ENCODE peak calls at places on chromosomes 13 and 19, in ten cellular contexts. W, P, S, T, I, Z, A, G, H and K are unnamed samples.

GRCh38 chr13:35888327-35888940 is 242.7 kb downstream of the DCLK1 start:
- DNase-seq in W (no peak), P (peak; percentile 58), S (no peak), T (peak; percentile 30), I (no peak), Z (no peak), A (no peak), G (no peak), H (no peak), K (no peak)

GRCh38 chr13:101575591-101575990 is 123.1 kb downstream of the ITGBL1 start:
- DNase-seq in W (no peak), P (no peak), S (no peak), T (no peak), I (no peak), Z (peak; percentile 43), A (no peak), G (no peak), H (no peak), K (no peak)

GRCh38 chr13:99367106-99367616 is 60.0 kb upstream of the GPR183 start:
- DNase-seq in W (no peak), P (no peak), S (no peak), T (no peak), I (no peak), Z (no peak), A (no peak), G (no peak), H (no peak), K (no peak)

GRCh38 chr13:43285891-43286602 is 262.7 kb downstream of the DNAJC15 start:
- DNase-seq in W (no peak), P (peak; percentile 76), S (no peak), T (no peak), I (no peak), Z (no peak), A (no peak), G (no peak), H (no peak), K (no peak)

GRCh38 chr13:83798731-83799130 is 83.5 kb downstream of the SLITRK1 start:
- DNase-seq in W (no peak), P (peak; percentile 46), S (no peak), T (peak; percentile 12), I (no peak), Z (no peak), A (no peak), G (no peak), H (no peak), K (no peak)

GRCh38 chr19:45693168-45693788 is 812 bp downstream of the QPCTL start:
- DNase-seq in W (peak; percentile 65), P (peak; percentile 27), S (peak; percentile 88), T (peak; percentile 74), I (peak; percentile 83), Z (peak; percentile 65), A (no peak), G (peak; percentile 21), H (no peak), K (no peak)

GRCh38 chr19:44304659-44305193 is at the start of gene ZNF235:
- DNase-seq in W (peak; percentile 97), P (peak; percentile 98), S (peak; percentile 95), T (peak; percentile 99), I (peak; percentile 90), Z (peak; percentile 97), A (peak; percentile 87), G (peak; percentile 46), H (peak; percentile 84), K (peak; percentile 82)

GRCh38 chr13:111115051-111115840 is at the start of gene ARHGEF7:
- DNase-seq in W (no peak), P (no peak), S (no peak), T (no peak), I (no peak), Z (no peak), A (no peak), G (no peak), H (peak; percentile 43), K (no peak)

GRCh38 chr19:4987286-4987685 is 18.4 kb downstream of the KDM4B start:
- DNase-seq in W (no peak), P (no peak), S (no peak), T (peak; percentile 33), I (no peak), Z (no peak), A (no peak), G (no peak), H (no peak), K (no peak)

GRCh38 chr13:102983496-102983895 is 82.7 kb downstream of the SLC10A2 start:
- DNase-seq in W (no peak), P (no peak), S (no peak), T (no peak), I (no peak), Z (peak; percentile 83), A (no peak), G (no peak), H (no peak), K (no peak)

GRCh38 chr19:30362156-30362754 is 9.9 kb upstream of the ZNF536 start:
- DNase-seq in W (no peak), P (no peak), S (no peak), T (no peak), I (no peak), Z (no peak), A (no peak), G (no peak), H (no peak), K (no peak)

GRCh38 chr13:66033924-66034323 is 1196.2 kb downstream of the PCDH9 start:
- DNase-seq in W (no peak), P (no peak), S (no peak), T (no peak), I (no peak), Z (no peak), A (no peak), G (no peak), H (no peak), K (no peak)

GRCh38 chr13:50713849-50714248 is 129.6 kb downstream of the DLEU7 start:
- DNase-seq in W (no peak), P (peak; percentile 98), S (no peak), T (peak; percentile 91), I (no peak), Z (no peak), A (no peak), G (no peak), H (no peak), K (no peak)

DNA sequence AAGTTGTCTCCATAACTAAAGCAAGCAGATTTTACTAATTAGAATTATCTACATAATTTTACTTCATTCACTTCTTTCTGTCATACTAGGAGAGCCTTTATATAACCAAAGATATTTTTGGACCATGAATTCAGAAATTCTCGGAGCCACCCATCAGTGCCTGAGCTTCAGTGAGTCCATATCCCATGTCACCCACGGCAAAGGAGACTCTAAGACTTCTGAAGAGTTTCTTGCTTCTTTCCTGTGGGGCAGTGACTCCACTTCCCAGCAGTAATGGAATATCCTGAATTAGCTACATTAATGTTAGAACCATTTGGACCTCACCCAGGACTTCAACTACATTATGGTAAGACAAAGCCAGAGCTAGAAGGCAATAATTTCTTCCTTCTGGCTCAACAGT is 8.2 kb downstream of the STARD13 start:
- DNase-seq in W (no peak), P (no peak), S (no peak), T (no peak), I (no peak), Z (no peak), A (no peak), G (no peak), H (no peak), K (no peak)
- H3K4me1 ChIP-seq in W (peaks cover 46% of the 10 kb centered on the region), P (peaks cover 65% of the 10 kb centered on the region), S (peaks cover 60% of the 10 kb centered on the region), T (peaks cover 7% of the 10 kb centered on the region), I (peaks cover 85% of the 10 kb centered on the region), Z (peaks cover 43% of the 10 kb centered on the region), A (no peaks in the 10 kb centered on the region), G (peaks cover 15% of the 10 kb centered on the region), H (no peaks in the 10 kb centered on the region), K (no peaks in the 10 kb centered on the region)

GRCh38 chr13:78606471-78607408 is 3.4 kb upstream of the POU4F1 start:
- DNase-seq in W (no peak), P (no peak), S (no peak), T (no peak), I (no peak), Z (no peak), A (no peak), G (no peak), H (peak; percentile 12), K (no peak)
- H3K4me1 ChIP-seq in W (peaks cover 7% of the 10 kb centered on the region), P (peaks cover 7% of the 10 kb centered on the region), S (peaks cover 39% of the 10 kb centered on the region), T (peaks cover 14% of the 10 kb centered on the region), I (peaks cover 46% of the 10 kb centered on the region), Z (no peaks in the 10 kb centered on the region), A (peaks cover 8% of the 10 kb centered on the region), G (peaks cover 30% of the 10 kb centered on the region), H (peaks cover 13% of the 10 kb centered on the region), K (peaks cover 6% of the 10 kb centered on the region)

DNA sequence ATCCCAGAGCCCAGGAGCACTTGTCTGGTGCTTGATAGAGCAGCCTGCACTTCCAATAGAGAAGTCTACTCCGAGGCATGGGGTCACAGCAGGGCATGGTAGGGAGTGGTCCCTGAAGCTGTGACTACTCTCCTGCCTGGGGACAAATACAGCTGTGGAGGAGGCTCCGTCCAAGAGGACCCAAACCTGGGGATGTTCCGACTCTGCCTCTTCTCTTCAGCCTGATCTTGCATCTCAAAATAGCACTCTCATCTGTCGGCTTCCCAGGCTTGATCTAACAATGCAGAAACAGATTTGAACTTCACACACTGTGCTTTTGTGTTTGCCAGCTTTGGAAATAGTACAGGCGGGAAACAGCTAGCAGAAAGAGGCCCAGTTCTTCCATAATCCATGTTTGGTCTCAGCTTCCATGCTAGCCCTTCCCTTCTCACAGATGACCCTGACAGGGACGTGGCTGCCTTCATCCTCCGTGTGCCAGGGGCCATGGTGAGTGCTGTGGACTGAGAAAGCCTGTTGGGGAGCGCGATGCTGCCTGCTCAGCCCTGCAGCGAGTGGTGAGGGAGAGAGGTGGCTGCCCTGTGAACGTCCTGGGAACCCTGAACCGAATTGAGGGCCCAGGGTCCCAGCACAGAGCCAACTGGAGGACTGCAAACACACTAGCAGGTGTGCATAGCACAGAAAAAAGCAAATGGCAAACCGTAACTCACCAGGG is 150.3 kb upstream of the GPR12 start:
- DNase-seq in W (no peak), P (no peak), S (no peak), T (no peak), I (no peak), Z (no peak), A (no peak), G (no peak), H (no peak), K (no peak)
- H3K4me1 ChIP-seq in W (no peaks in the 10 kb centered on the region), P (no peaks in the 10 kb centered on the region), S (no peaks in the 10 kb centered on the region), T (peaks cover 2% of the 10 kb centered on the region), I (no peaks in the 10 kb centered on the region), Z (no peaks in the 10 kb centered on the region), A (no peaks in the 10 kb centered on the region), G (no peaks in the 10 kb centered on the region), H (no peaks in the 10 kb centered on the region), K (no peaks in the 10 kb centered on the region)

GRCh38 chr13:109400192-109400591 is 386.2 kb downstream of the IRS2 start:
- DNase-seq in W (no peak), P (no peak), S (no peak), T (peak; percentile 30), I (no peak), Z (no peak), A (peak; percentile 9), G (no peak), H (no peak), K (no peak)

GRCh38 chr13:109400625-109401257 is 385.6 kb downstream of the IRS2 start:
- DNase-seq in W (no peak), P (no peak), S (no peak), T (no peak), I (no peak), Z (no peak), A (no peak), G (no peak), H (no peak), K (no peak)

GRCh38 chr13:109401891-109402290 is 384.5 kb downstream of the IRS2 start:
- DNase-seq in W (no peak), P (no peak), S (no peak), T (no peak), I (no peak), Z (no peak), A (no peak), G (no peak), H (no peak), K (no peak)

GRCh38 chr13:109402976-109403375 is 383.4 kb downstream of the IRS2 start:
- DNase-seq in W (no peak), P (no peak), S (no peak), T (no peak), I (no peak), Z (no peak), A (no peak), G (no peak), H (no peak), K (no peak)

GRCh38 chr13:109401307-109401706 is 385.1 kb downstream of the IRS2 start:
- DNase-seq in W (no peak), P (no peak), S (no peak), T (no peak), I (no peak), Z (no peak), A (no peak), G (no peak), H (no peak), K (no peak)
- H3K4me1 ChIP-seq in W (no peaks in the 10 kb centered on the region), P (no peaks in the 10 kb centered on the region), S (no peaks in the 10 kb centered on the region), T (no peaks in the 10 kb centered on the region), I (no peaks in the 10 kb centered on the region), Z (no peaks in the 10 kb centered on the region), A (no peaks in the 10 kb centered on the region), G (no peaks in the 10 kb centered on the region), H (peaks cover 4% of the 10 kb centered on the region), K (no peaks in the 10 kb centered on the region)